ENCODE peak calls at places on chromosomes 7 and 10, in five cellular contexts. W, C, Q, J and T are unnamed samples.

GRCh38 chr10:36236931-36237330 is 594.8 kb upstream of the FZD8 start:
- DNase-seq in W (no peak), C (no peak), J (no peak), Q (no peak), T (no peak)

GRCh38 chr7:89332026-89332425 is 536.5 kb upstream of the TEX47 start:
- DNase-seq in W (no peak), Q (no peak), C (no peak), J (no peak), T (no peak)

GRCh38 chr10:52232561-52233350 is 81.3 kb upstream of the DKK1 start:
- DNase-seq in J (no peak), W (no peak), C (no peak), Q (no peak), T (no peak)

GRCh38 chr10:73857446-73857845 is 16.9 kb downstream of the CAMK2G start:
- DNase-seq in Q (no peak), W (no peak), J (no peak), C (no peak), T (no peak)

GRCh38 chr7:134458341-134458805 is 527 bp downstream of the AKR1B1 start:
- DNase-seq in C (peak; percentile 79), Q (peak; percentile 51), W (peak; percentile 67), J (peak; percentile 34), T (peak; percentile 35)

GRCh38 chr10:18822156-18822555 is 162.9 kb downstream of the ARL5B start:
- DNase-seq in W (no peak), Q (peak; percentile 70), J (peak; percentile 43), C (peak; percentile 53), T (peak; percentile 52)

GRCh38 chr10:69356187-69356586 is 60.5 kb downstream of the TACR2 start:
- DNase-seq in J (no peak), C (no peak), W (no peak), Q (no peak), T (no peak)

GRCh38 chr10:125878957-125879835 is 1.9 kb downstream of the DHX32 start:
- DNase-seq in W (no peak), Q (no peak), C (no peak), J (peak; percentile 96), T (no peak)

GRCh38 chr10:132536241-132536963 is 1.2 kb upstream of the INPP5A start:
- DNase-seq in W (no peak), Q (no peak), C (no peak), J (no peak), T (no peak)

GRCh38 chr7:138195207-138195606 is 118.9 kb downstream of the AKR1D1 start:
- DNase-seq in C (no peak), J (no peak), W (no peak), Q (no peak), T (no peak)

GRCh38 chr10:131249238-131249956 is 62.1 kb downstream of the TCERG1L start:
- DNase-seq in W (no peak), C (no peak), Q (no peak), J (no peak), T (no peak)
- H2BK5ac ChIP-seq in W (no peak overlapping the region), C (no peak overlapping the region), Q (no peak overlapping the region), J (no peak overlapping the region), T (no peak overlapping the region)

GRCh38 chr10:21315321-21316220 is 209.9 kb downstream of the SKIDA1 start:
- DNase-seq in C (no peak), J (peak; percentile 86), Q (peak; percentile 59), W (peak; percentile 78), T (peak; percentile 68)
- H2BK5ac ChIP-seq in C (peak overlapping the region; percentile 91), J (peak overlapping the region; percentile 87), Q (peak overlapping the region; percentile 93), W (no peak overlapping the region), T (peak overlapping the region; percentile 55)

GRCh38 chr7:57177856-57178767 is 45.9 kb upstream of the ZNF479 start:
- DNase-seq in Q (no peak), W (no peak), J (no peak), C (no peak), T (no peak)

GRCh38 chr7:57179776-57180415 is 47.7 kb upstream of the ZNF479 start:
- DNase-seq in Q (no peak), C (no peak), J (no peak), W (no peak), T (no peak)

GRCh38 chr7:57178768-57179139 is 46.5 kb upstream of the ZNF479 start:
- DNase-seq in C (no peak), W (no peak), Q (no peak), J (no peak), T (no peak)

GRCh38 chr7:57181281-57181680 is 49.0 kb upstream of the ZNF479 start:
- DNase-seq in Q (no peak), J (no peak), W (no peak), C (no peak), T (no peak)

DNA sequence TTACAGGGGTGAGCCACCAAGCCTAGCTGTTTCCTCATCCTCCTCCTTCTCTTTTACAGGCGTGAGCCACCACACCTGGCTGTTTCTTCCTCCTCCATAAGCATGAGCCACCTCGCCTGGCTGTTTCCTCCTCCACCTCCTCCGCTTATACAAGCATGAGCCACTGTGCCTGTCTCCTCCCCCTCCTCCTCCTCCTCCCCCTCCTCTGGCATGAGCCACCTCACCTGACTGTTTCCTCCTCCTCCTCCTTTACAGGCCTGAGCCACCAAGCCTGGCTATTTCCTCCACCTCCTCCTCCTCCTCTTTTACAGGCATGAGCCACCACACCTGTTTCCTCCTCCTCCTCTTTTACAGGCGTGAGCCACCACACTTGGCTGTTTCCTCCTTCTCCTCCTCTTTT is 49.8 kb upstream of the ZNF479 start:
- DNase-seq in J (no peak), Q (no peak), C (no peak), W (no peak), T (no peak)
- H2BK5ac ChIP-seq in J (no peak overlapping the region), Q (no peak overlapping the region), C (no peak overlapping the region), W (no peak overlapping the region), T (no peak overlapping the region)

GRCh38 chr10:110184363-110184762 is 23.0 kb upstream of the MXI1 start:
- DNase-seq in J (no peak), C (peak; percentile 29), W (no peak), Q (no peak), T (no peak)

GRCh38 chr10:110176626-110177025 is 30.8 kb upstream of the MXI1 start:
- DNase-seq in W (no peak), Q (no peak), C (no peak), J (no peak), T (no peak)

GRCh38 chr10:110181451-110181850 is 26.0 kb upstream of the MXI1 start:
- DNase-seq in J (no peak), C (peak; percentile 31), W (no peak), Q (no peak), T (no peak)

GRCh38 chr10:110179220-110179619 is 28.2 kb upstream of the MXI1 start:
- DNase-seq in W (no peak), J (no peak), C (peak; percentile 33), Q (no peak), T (no peak)

GRCh38 chr10:110181911-110182310 is 25.5 kb upstream of the MXI1 start:
- DNase-seq in Q (no peak), J (no peak), C (no peak), W (no peak), T (peak; percentile 84)
- H2BK5ac ChIP-seq in Q (peak overlapping the region; percentile 7), J (no peak overlapping the region), C (no peak overlapping the region), W (no peak overlapping the region), T (no peak overlapping the region)

DNA sequence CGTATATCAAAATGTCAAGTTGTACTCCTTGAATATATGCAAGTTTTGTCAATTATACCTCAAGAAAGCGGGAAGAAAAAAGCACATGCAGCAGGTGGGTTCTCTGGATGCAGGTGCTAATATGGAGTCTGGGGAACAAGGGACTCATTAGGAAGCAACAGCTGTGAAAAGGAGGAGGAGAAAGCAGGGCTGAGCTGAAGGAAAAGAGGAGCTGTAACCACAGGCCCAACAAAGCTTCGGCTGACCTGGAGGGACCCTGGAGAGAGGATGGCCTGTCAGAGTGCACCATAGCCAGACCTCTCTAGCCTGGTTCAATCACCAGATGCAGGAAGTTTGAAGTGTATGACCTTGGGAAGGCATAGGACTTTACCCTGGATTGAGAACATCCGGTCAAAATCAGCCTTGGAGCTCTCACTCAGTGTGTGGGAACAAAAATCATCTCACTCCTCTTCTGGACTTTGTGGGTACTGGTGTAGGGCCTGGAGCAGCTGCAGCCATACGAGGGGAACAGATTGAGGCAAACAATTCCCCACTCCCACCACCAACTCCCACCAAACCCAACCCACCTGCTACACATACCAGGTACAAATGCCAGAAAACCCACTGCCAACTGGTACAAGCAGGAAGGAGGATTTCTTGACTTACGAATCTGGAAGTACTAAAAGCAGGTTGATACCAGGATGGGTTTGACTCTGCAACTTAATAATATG is 36.7 kb downstream of the NPTX2 start:
- DNase-seq in W (no peak), Q (no peak), C (no peak), J (no peak), T (no peak)
- H2BK5ac ChIP-seq in W (no peak overlapping the region), Q (no peak overlapping the region), C (no peak overlapping the region), J (no peak overlapping the region), T (no peak overlapping the region)

GRCh38 chr10:72320676-72321247 is 34.0 kb downstream of the DNAJB12 start:
- DNase-seq in W (peak; percentile 87), Q (no peak), J (peak; percentile 99), C (peak; percentile 76), T (peak; percentile 96)

GRCh38 chr10:72319416-72320254 is 35.1 kb downstream of the DNAJB12 start:
- DNase-seq in C (peak; percentile 83), Q (no peak), J (peak; percentile 89), W (peak; percentile 80), T (peak; percentile 98)

GRCh38 chr10:72322030-72322279 is 32.8 kb downstream of the DNAJB12 start:
- DNase-seq in J (no peak), Q (no peak), W (no peak), C (no peak), T (peak; percentile 76)

GRCh38 chr10:72322280-72323058 is 32.2 kb downstream of the DNAJB12 start:
- DNase-seq in W (no peak), C (no peak), J (no peak), Q (no peak), T (peak; percentile 34)

DNA sequence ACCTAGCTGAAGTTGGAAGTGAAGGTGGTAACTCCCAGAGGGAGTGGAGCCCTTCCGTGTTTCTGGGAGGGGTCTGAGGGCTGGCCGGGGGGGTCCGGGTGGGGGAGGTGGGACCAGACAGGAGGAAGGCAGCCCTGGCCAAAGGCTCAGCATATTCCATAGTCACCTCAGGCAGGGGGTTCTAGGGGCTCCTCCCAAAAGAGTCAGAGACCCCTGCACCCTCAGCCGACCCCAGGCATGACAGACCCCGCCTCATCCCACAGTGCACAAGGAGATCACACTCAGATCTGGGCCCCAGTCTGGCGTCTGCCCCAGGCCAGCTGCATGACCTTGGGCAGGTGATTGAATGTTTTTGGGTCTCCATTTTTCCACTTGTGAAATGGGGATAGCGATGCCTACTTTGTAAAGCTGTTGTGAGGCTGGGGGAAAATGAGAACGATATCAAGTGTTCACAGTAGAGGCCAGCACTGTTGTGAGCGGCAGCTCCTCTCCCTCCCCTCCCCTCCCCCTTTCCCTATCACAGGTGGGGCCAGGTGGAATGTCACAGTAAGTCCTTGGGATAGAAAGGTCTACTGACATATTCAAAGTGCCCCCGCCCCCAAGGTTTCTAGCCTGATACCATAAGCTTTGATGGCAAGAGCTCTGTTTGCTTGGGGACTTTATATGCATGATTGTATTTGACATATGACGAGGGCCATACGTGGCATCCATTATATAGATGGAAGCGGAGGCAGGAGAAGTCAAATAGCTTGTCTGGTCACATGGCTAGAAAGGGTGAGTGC is 33.3 kb downstream of the DNAJB12 start:
- DNase-seq in Q (no peak), W (no peak), C (no peak), J (no peak), T (no peak)
- H2BK5ac ChIP-seq in Q (no peak overlapping the region), W (no peak overlapping the region), C (peak overlapping the region; percentile 97), J (peak overlapping the region; percentile 93), T (peak overlapping the region; percentile 75)

GRCh38 chr7:47539398-47540052 is 42.4 kb downstream of the TNS3 start:
- DNase-seq in W (no peak), C (no peak), Q (no peak), J (peak; percentile 92), T (no peak)
- H2BK5ac ChIP-seq in W (no peak overlapping the region), C (no peak overlapping the region), Q (no peak overlapping the region), J (peak overlapping the region; percentile 23), T (peak overlapping the region; percentile 35)